ENCODE peak calls at places on chromosomes 1 and 21, in five cellular contexts. G is IMR-90, O is prostate gland, Y is body of pancreas, S is right atrium auricular region. U is an unnamed sample.

GRCh38 chr1:215002471-215002870 is 80.1 kb upstream of the KCNK2 start:
- DNase-seq in G (peak; percentile 75), O (no peak), Y (no peak), S (no peak), U (peak; percentile 99)

GRCh38 chr1:201137579-201138310 is 10.8 kb upstream of the ASCL5 start:
- DNase-seq in G (peak; percentile 97), O (peak; percentile 57), Y (peak; percentile 91), S (peak; percentile 79), U (peak; percentile 95)

GRCh38 chr1:193681422-193681821 is 495.0 kb upstream of the B3GALT2 start:
- DNase-seq in G (no peak), O (no peak), Y (no peak), S (no peak), U (no peak)

GRCh38 chr1:15681346-15682290 is 2.5 kb upstream of the PLEKHM2 start:
- DNase-seq in G (no peak), O (no peak), Y (no peak), S (no peak), U (no peak)

GRCh38 chr1:1623181-1623630 is 7.9 kb downstream of the MIB2 start:
- DNase-seq in G (no peak), O (no peak), Y (no peak), S (no peak), U (no peak)

GRCh38 chr1:106753069-106753468 is 303.4 kb upstream of the PRMT6 start:
- DNase-seq in G (no peak), O (no peak), Y (no peak), S (no peak), U (peak; percentile 67)

GRCh38 chr1:226987623-226988336 is 47.7 kb downstream of the COQ8A start:
- DNase-seq in G (no peak), O (no peak), Y (no peak), S (no peak), U (no peak)

GRCh38 chr1:46471885-46472502 is 17.6 kb upstream of the DMBX1 start:
- DNase-seq in G (no peak), O (no peak), Y (no peak), S (no peak), U (no peak)

GRCh38 chr1:15282810-15283474 is 35.9 kb downstream of the FHAD1 start:
- DNase-seq in G (no peak), O (peak; percentile 35), Y (peak; percentile 66), S (no peak), U (no peak)

GRCh38 chr21:31559368-31560119 is 99.9 kb upstream of the SOD1 start:
- DNase-seq in G (peak; percentile 83), O (peak; percentile 92), Y (peak; percentile 80), S (peak; percentile 86), U (peak; percentile 87)

GRCh38 chr21:42632336-42632751 is 21.1 kb upstream of the PDE9A start:
- DNase-seq in G (no peak), O (no peak), Y (no peak), S (no peak), U (no peak)

GRCh38 chr1:244210884-244211558 is 159.9 kb downstream of the ZBTB18 start:
- DNase-seq in G (no peak), O (no peak), Y (peak; percentile 22), S (no peak), U (no peak)

GRCh38 chr1:11800756-11801433 is 4.9 kb downstream of the MTHFR start:
- DNase-seq in G (no peak), O (no peak), Y (no peak), S (no peak), U (no peak)

GRCh38 chr1:61873581-61873980 is 131.3 kb downstream of the PATJ start:
- DNase-seq in G (no peak), O (no peak), Y (no peak), S (no peak), U (no peak)

GRCh38 chr1:198904356-198904755 is 265.5 kb downstream of the PTPRC start:
- DNase-seq in G (peak; percentile 64), O (no peak), Y (no peak), S (no peak), U (no peak)

GRCh38 chr1:22447581-22448215 is 4.0 kb upstream of the ZBTB40 start:
- DNase-seq in G (peak; percentile 78), O (no peak), Y (no peak), S (no peak), U (peak; percentile 61)

GRCh38 chr21:31236528-31236927 is 107.5 kb downstream of the TIAM1 start:
- DNase-seq in G (no peak), O (no peak), Y (no peak), S (no peak), U (no peak)

GRCh38 chr1:212485895-212486590 is 53.3 kb downstream of the NENF start:
- DNase-seq in G (peak; percentile 97), O (no peak), Y (peak; percentile 56), S (peak; percentile 85), U (peak; percentile 88)

GRCh38 chr1:230503741-230504140 is 77.6 kb upstream of the PGBD5 start:
- DNase-seq in G (no peak), O (no peak), Y (no peak), S (no peak), U (no peak)

GRCh38 chr1:92804721-92805169 is 19.8 kb upstream of the EVI5 start:
- DNase-seq in G (peak; percentile 99), O (peak; percentile 21), Y (peak; percentile 86), S (peak; percentile 95), U (peak; percentile 99)

GRCh38 chr1:149844650-149845255 is 54.6 kb upstream of the BOLA1 start:
- DNase-seq in G (no peak), O (no peak), Y (no peak), S (no peak), U (no peak)

GRCh38 chr1:154851392-154852177 is 18.5 kb downstream of the KCNN3 start:
- DNase-seq in G (no peak), O (no peak), Y (no peak), S (no peak), U (no peak)

GRCh38 chr1:60132985-60133673 is 59.6 kb upstream of the C1orf87 start:
- DNase-seq in G (peak; percentile 50), O (no peak), Y (no peak), S (no peak), U (peak; percentile 94)

GRCh38 chr1:212620293-212620692 is 11.7 kb downstream of the ATF3 start:
- DNase-seq in G (no peak), O (no peak), Y (no peak), S (no peak), U (no peak)

GRCh38 chr1:16905112-16905855 is 9.5 kb downstream of the RNU1-2 start:
- DNase-seq in G (peak; percentile 96), O (no peak), Y (peak; percentile 57), S (no peak), U (peak; percentile 98)

GRCh38 chr1:21270086-21270689 is 20.1 kb downstream of the ECE1 start:
- DNase-seq in G (peak; percentile 52), O (no peak), Y (peak; percentile 75), S (peak; percentile 88), U (peak; percentile 58)

GRCh38 chr1:88079036-88079435 is 605.0 kb upstream of the PKN2 start:
- DNase-seq in G (peak; percentile 13), O (no peak), Y (no peak), S (no peak), U (peak; percentile 3)

GRCh38 chr1:234320069-234320468 is 53.2 kb upstream of the COA6 start:
- DNase-seq in G (no peak), O (no peak), Y (no peak), S (no peak), U (no peak)

GRCh38 chr1:37602750-37603694 is 7.3 kb upstream of the GNL2 start:
- DNase-seq in G (peak; percentile 16), O (no peak), Y (peak; percentile 31), S (no peak), U (peak; percentile 44)

GRCh38 chr1:172006660-172007059 is 165.4 kb downstream of the DNM3 start:
- DNase-seq in G (no peak), O (no peak), Y (no peak), S (no peak), U (no peak)

GRCh38 chr1:238469146-238469601 is 578.5 kb upstream of the ZP4 start:
- DNase-seq in G (peak; percentile 52), O (no peak), Y (no peak), S (no peak), U (peak; percentile 40)

GRCh38 chr1:33925586-33925985 is 61.7 kb downstream of the HMGB4 start:
- DNase-seq in G (no peak), O (no peak), Y (no peak), S (no peak), U (no peak)

GRCh38 chr21:22993822-22994574 is 1995.8 kb downstream of the NCAM2 start:
- DNase-seq in G (no peak), O (no peak), Y (no peak), S (no peak), U (no peak)
- TF ChIP-seq CTCF in G (no peak), O (no peak), Y (no peak), S (no peak), U (no peak)

DNA sequence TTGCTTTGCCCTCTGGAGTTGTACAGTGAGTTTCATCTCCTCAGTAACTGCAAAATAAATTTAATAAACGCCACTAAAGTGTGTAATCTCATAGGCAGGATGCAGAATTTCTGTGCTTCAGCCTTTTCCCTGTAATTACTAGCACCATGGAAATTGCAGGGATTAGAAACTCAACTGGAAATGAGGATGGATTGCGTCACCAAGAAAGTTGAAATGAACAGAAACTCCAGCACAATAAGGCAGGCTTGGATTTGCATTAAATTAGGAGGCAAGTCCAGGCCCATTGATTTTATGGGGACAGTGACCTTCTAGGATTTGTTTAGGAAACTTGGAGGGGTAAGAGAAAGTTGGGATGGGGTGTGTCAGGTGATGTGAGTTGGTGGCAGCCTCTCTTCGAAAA is 197.5 kb downstream of the PTPRU start:
- DNase-seq in G (no peak), O (no peak), Y (no peak), S (no peak), U (no peak)
- H3K4me3 ChIP-seq in G (no peak overlapping the region), O (no peak overlapping the region), Y (no peak overlapping the region), S (no peak overlapping the region), U (no peak overlapping the region)

DNA sequence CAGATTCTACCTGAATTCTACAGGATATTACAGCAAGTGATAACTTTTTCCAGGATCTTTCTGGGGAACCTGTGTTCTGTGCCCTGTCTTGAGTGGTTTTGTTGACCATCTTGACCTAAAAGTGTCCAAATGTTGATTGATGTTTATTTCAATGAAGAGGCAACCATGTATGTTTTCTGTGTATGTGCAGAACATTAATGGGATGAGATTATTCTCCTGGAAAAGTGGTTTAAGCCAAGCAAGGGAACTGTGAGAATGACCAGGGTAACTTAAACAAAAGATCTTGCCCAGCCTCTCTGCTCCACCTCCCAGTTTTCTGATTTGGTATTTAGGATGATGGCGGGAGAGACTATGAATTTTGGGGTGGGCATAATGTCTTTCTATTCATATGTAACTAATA is 1.0 kb upstream of the SAMD13 start:
- DNase-seq in G (no peak), O (no peak), Y (no peak), S (no peak), U (no peak)
- TF ChIP-seq CTCF in G (no peak), O (no peak), Y (no peak), S (no peak), U (no peak)

GRCh38 chr1:219713981-219714381 is 101.1 kb upstream of the ZC3H11B start:
- DNase-seq in G (no peak), O (no peak), Y (no peak), S (no peak), U (no peak)

GRCh38 chr1:219708919-219709318 is 96.0 kb upstream of the ZC3H11B start:
- DNase-seq in G (no peak), O (no peak), Y (no peak), S (no peak), U (no peak)

GRCh38 chr1:219710529-219711194 is 97.8 kb upstream of the ZC3H11B start:
- DNase-seq in G (peak; percentile 84), O (no peak), Y (no peak), S (no peak), U (peak; percentile 88)
- H3K4me3 ChIP-seq in G (no peak overlapping the region), O (no peak overlapping the region), Y (no peak overlapping the region), S (no peak overlapping the region), U (no peak overlapping the region)

U was measured in fibroblast of the aortic adventitia.